ENCODE peak calls at places on chromosomes 6 and 20, in five cellular contexts. One of them, this sample, is unnamed.
A peak's percentile ranks its signal among the peaks of the same experiment; 100 is the strongest.

GRCh38 chr6:128519931-128520435 is 416 bp downstream of the PTPRK start:
- DNase-seq in Kasumi-1: peak; percentile 59
- DNase-seq in GM12892: peak; percentile 10
- DNase-seq in astrocyte of the spinal cord: no peak
- DNase-seq in stimulated activated CD8-positive, alpha-beta memory T cell treated with anti-CD3 and anti-CD28 coated beads, Interleukin-15, amount 100 ng/mL, for 4 hours: peak; percentile 7
- DNase-seq in this sample: no peak

GRCh38 chr6:35654883-35655282 is 33.8 kb downstream of the FKBP5 start:
- DNase-seq in Kasumi-1: no peak
- DNase-seq in astrocyte of the spinal cord: no peak
- DNase-seq in stimulated activated CD8-positive, alpha-beta memory T cell treated with anti-CD3 and anti-CD28 coated beads, Interleukin-15, amount 100 ng/mL, for 4 hours: no peak
- DNase-seq in GM12892: no peak
- DNase-seq in this sample: no peak

GRCh38 chr6:145137425-145137824 is 597.9 kb downstream of the EPM2A start:
- DNase-seq in astrocyte of the spinal cord: peak; percentile 7
- DNase-seq in GM12892: no peak
- DNase-seq in stimulated activated CD8-positive, alpha-beta memory T cell treated with anti-CD3 and anti-CD28 coated beads, Interleukin-15, amount 100 ng/mL, for 4 hours: no peak
- DNase-seq in Kasumi-1: peak; percentile 3
- DNase-seq in this sample: no peak

GRCh38 chr20:64176548-64177419 is 12.5 kb downstream of the MYT1 start:
- DNase-seq in astrocyte of the spinal cord: no peak
- DNase-seq in GM12892: no peak
- DNase-seq in Kasumi-1: no peak
- DNase-seq in stimulated activated CD8-positive, alpha-beta memory T cell treated with anti-CD3 and anti-CD28 coated beads, Interleukin-15, amount 100 ng/mL, for 4 hours: no peak
- DNase-seq in this sample: no peak

GRCh38 chr6:95819939-95820338 is 195.8 kb upstream of the FUT9 start:
- DNase-seq in Kasumi-1: no peak
- DNase-seq in astrocyte of the spinal cord: no peak
- DNase-seq in stimulated activated CD8-positive, alpha-beta memory T cell treated with anti-CD3 and anti-CD28 coated beads, Interleukin-15, amount 100 ng/mL, for 4 hours: no peak
- DNase-seq in GM12892: no peak
- DNase-seq in this sample: no peak

GRCh38 chr20:63536997-63537524 is at the start of gene PTK6:
- DNase-seq in Kasumi-1: peak; percentile 17
- DNase-seq in astrocyte of the spinal cord: no peak
- DNase-seq in stimulated activated CD8-positive, alpha-beta memory T cell treated with anti-CD3 and anti-CD28 coated beads, Interleukin-15, amount 100 ng/mL, for 4 hours: no peak
- DNase-seq in GM12892: no peak
- DNase-seq in this sample: no peak

GRCh38 chr6:52553719-52554118 is 23.1 kb downstream of the TRAM2 start:
- DNase-seq in GM12892: no peak
- DNase-seq in Kasumi-1: no peak
- DNase-seq in stimulated activated CD8-positive, alpha-beta memory T cell treated with anti-CD3 and anti-CD28 coated beads, Interleukin-15, amount 100 ng/mL, for 4 hours: no peak
- DNase-seq in astrocyte of the spinal cord: no peak
- DNase-seq in this sample: no peak

GRCh38 chr20:53609501-53610445 is 16.1 kb upstream of the ZNF217 start:
- DNase-seq in stimulated activated CD8-positive, alpha-beta memory T cell treated with anti-CD3 and anti-CD28 coated beads, Interleukin-15, amount 100 ng/mL, for 4 hours: peak; percentile 48
- DNase-seq in GM12892: no peak
- DNase-seq in Kasumi-1: peak; percentile 69
- DNase-seq in astrocyte of the spinal cord: peak; percentile 48
- DNase-seq in this sample: no peak

GRCh38 chr20:19661717-19662637 is 96.1 kb upstream of the RIN2 start:
- DNase-seq in GM12892: no peak
- DNase-seq in astrocyte of the spinal cord: peak; percentile 82
- DNase-seq in stimulated activated CD8-positive, alpha-beta memory T cell treated with anti-CD3 and anti-CD28 coated beads, Interleukin-15, amount 100 ng/mL, for 4 hours: no peak
- DNase-seq in Kasumi-1: peak; percentile 75
- DNase-seq in this sample: peak; percentile 42

GRCh38 chr6:79544939-79545450 is 7.8 kb upstream of the LCA5 start:
- DNase-seq in Kasumi-1: peak; percentile 79
- DNase-seq in stimulated activated CD8-positive, alpha-beta memory T cell treated with anti-CD3 and anti-CD28 coated beads, Interleukin-15, amount 100 ng/mL, for 4 hours: no peak
- DNase-seq in astrocyte of the spinal cord: peak; percentile 99
- DNase-seq in GM12892: peak; percentile 34
- DNase-seq in this sample: peak; percentile 94

GRCh38 chr6:72238900-72239299 is 352.6 kb downstream of the RIMS1 start:
- DNase-seq in stimulated activated CD8-positive, alpha-beta memory T cell treated with anti-CD3 and anti-CD28 coated beads, Interleukin-15, amount 100 ng/mL, for 4 hours: no peak
- DNase-seq in GM12892: no peak
- DNase-seq in astrocyte of the spinal cord: peak; percentile 42
- DNase-seq in Kasumi-1: no peak
- DNase-seq in this sample: no peak

GRCh38 chr6:111631018-111631417 is 25.3 kb upstream of the TRAF3IP2 start:
- DNase-seq in astrocyte of the spinal cord: no peak
- DNase-seq in stimulated activated CD8-positive, alpha-beta memory T cell treated with anti-CD3 and anti-CD28 coated beads, Interleukin-15, amount 100 ng/mL, for 4 hours: no peak
- DNase-seq in GM12892: no peak
- DNase-seq in Kasumi-1: no peak
- DNase-seq in this sample: no peak

GRCh38 chr6:130223508-130223907 is 757 bp upstream of the SAMD3 start:
- DNase-seq in GM12892: peak; percentile 22
- DNase-seq in Kasumi-1: no peak
- DNase-seq in astrocyte of the spinal cord: no peak
- DNase-seq in stimulated activated CD8-positive, alpha-beta memory T cell treated with anti-CD3 and anti-CD28 coated beads, Interleukin-15, amount 100 ng/mL, for 4 hours: peak; percentile 45
- DNase-seq in this sample: no peak

GRCh38 chr20:5980720-5981119 is 30.3 kb downstream of the MCM8 start:
- DNase-seq in astrocyte of the spinal cord: no peak
- DNase-seq in stimulated activated CD8-positive, alpha-beta memory T cell treated with anti-CD3 and anti-CD28 coated beads, Interleukin-15, amount 100 ng/mL, for 4 hours: no peak
- DNase-seq in Kasumi-1: no peak
- DNase-seq in GM12892: no peak
- DNase-seq in this sample: no peak

GRCh38 chr6:140909620-140910019 is 1223.1 kb upstream of the GJE1 start:
- DNase-seq in GM12892: no peak
- DNase-seq in stimulated activated CD8-positive, alpha-beta memory T cell treated with anti-CD3 and anti-CD28 coated beads, Interleukin-15, amount 100 ng/mL, for 4 hours: no peak
- DNase-seq in astrocyte of the spinal cord: no peak
- DNase-seq in Kasumi-1: no peak
- DNase-seq in this sample: no peak

GRCh38 chr6:25027221-25027916 is 91.6 kb upstream of the RIPOR2 start:
- DNase-seq in GM12892: peak; percentile 76
- DNase-seq in stimulated activated CD8-positive, alpha-beta memory T cell treated with anti-CD3 and anti-CD28 coated beads, Interleukin-15, amount 100 ng/mL, for 4 hours: peak; percentile 54
- DNase-seq in Kasumi-1: no peak
- DNase-seq in astrocyte of the spinal cord: no peak
- DNase-seq in this sample: no peak